ENCODE peak calls at places on chromosomes 16 and 17, in nine cellular contexts. One of them, this sample, is unnamed.
A peak's percentile ranks its signal among the peaks of the same experiment; 100 is the strongest.

GRCh38 chr17:79073706-79074088 is 927 bp upstream of the ENGASE start:
- DNase-seq in AG10803: no peak
- DNase-seq in effector memory CD4-positive, alpha-beta T cell: no peak
- DNase-seq in neuronal stem cell: no peak
- DNase-seq in cardiac fibroblast: no peak
- DNase-seq in ovary: peak; percentile 28
- DNase-seq in Caco-2: peak; percentile 72
- DNase-seq in body of pancreas: no peak
- DNase-seq in SJSA1: no peak
- DNase-seq in this sample: no peak

GRCh38 chr17:83106036-83106577 is 26.7 kb downstream of the METRNL start:
- DNase-seq in AG10803: peak; percentile 66
- DNase-seq in effector memory CD4-positive, alpha-beta T cell: no peak
- DNase-seq in neuronal stem cell: no peak
- DNase-seq in cardiac fibroblast: no peak
- DNase-seq in ovary: no peak
- DNase-seq in Caco-2: no peak
- DNase-seq in body of pancreas: no peak
- DNase-seq in SJSA1: no peak
- DNase-seq in this sample: no peak

GRCh38 chr16:46908540-46909372 is 24.6 kb downstream of the GPT2 start:
- DNase-seq in AG10803: peak; percentile 54
- DNase-seq in effector memory CD4-positive, alpha-beta T cell: peak; percentile 22
- DNase-seq in neuronal stem cell: peak; percentile 80
- DNase-seq in cardiac fibroblast: peak; percentile 73
- DNase-seq in ovary: peak; percentile 56
- DNase-seq in Caco-2: peak; percentile 68
- DNase-seq in body of pancreas: peak; percentile 58
- DNase-seq in SJSA1: peak; percentile 53
- DNase-seq in this sample: no peak

GRCh38 chr17:66812571-66812970 is 22.3 kb upstream of the CACNG5 start:
- DNase-seq in AG10803: no peak
- DNase-seq in effector memory CD4-positive, alpha-beta T cell: no peak
- DNase-seq in neuronal stem cell: no peak
- DNase-seq in cardiac fibroblast: no peak
- DNase-seq in ovary: no peak
- DNase-seq in Caco-2: no peak
- DNase-seq in body of pancreas: no peak
- DNase-seq in SJSA1: no peak
- DNase-seq in this sample: no peak

GRCh38 chr16:7526736-7527135 is 194.1 kb downstream of the RBFOX1 start:
- DNase-seq in AG10803: no peak
- DNase-seq in effector memory CD4-positive, alpha-beta T cell: no peak
- DNase-seq in neuronal stem cell: no peak
- DNase-seq in cardiac fibroblast: no peak
- DNase-seq in ovary: no peak
- DNase-seq in Caco-2: no peak
- DNase-seq in body of pancreas: no peak
- DNase-seq in SJSA1: no peak
- DNase-seq in this sample: no peak

GRCh38 chr17:16504974-16505373 is 13.0 kb upstream of the LRRC75A start:
- DNase-seq in AG10803: no peak
- DNase-seq in effector memory CD4-positive, alpha-beta T cell: no peak
- DNase-seq in neuronal stem cell: no peak
- DNase-seq in cardiac fibroblast: no peak
- DNase-seq in ovary: no peak
- DNase-seq in Caco-2: no peak
- DNase-seq in body of pancreas: no peak
- DNase-seq in SJSA1: no peak
- DNase-seq in this sample: no peak

GRCh38 chr16:24685539-24686432 is 43.7 kb upstream of the TNRC6A start:
- DNase-seq in AG10803: peak; percentile 83
- DNase-seq in effector memory CD4-positive, alpha-beta T cell: no peak
- DNase-seq in neuronal stem cell: peak; percentile 39
- DNase-seq in cardiac fibroblast: peak; percentile 94
- DNase-seq in ovary: peak; percentile 79
- DNase-seq in Caco-2: peak; percentile 76
- DNase-seq in body of pancreas: peak; percentile 58
- DNase-seq in SJSA1: peak; percentile 92
- DNase-seq in this sample: peak; percentile 64

GRCh38 chr17:69287168-69287567 is 39.8 kb downstream of the ABCA5 start:
- DNase-seq in AG10803: no peak
- DNase-seq in effector memory CD4-positive, alpha-beta T cell: no peak
- DNase-seq in neuronal stem cell: no peak
- DNase-seq in cardiac fibroblast: no peak
- DNase-seq in ovary: no peak
- DNase-seq in Caco-2: no peak
- DNase-seq in body of pancreas: no peak
- DNase-seq in SJSA1: no peak
- DNase-seq in this sample: no peak

GRCh38 chr17:73052923-73053322 is 39.6 kb downstream of the SLC39A11 start:
- DNase-seq in AG10803: no peak
- DNase-seq in effector memory CD4-positive, alpha-beta T cell: no peak
- DNase-seq in neuronal stem cell: no peak
- DNase-seq in cardiac fibroblast: no peak
- DNase-seq in ovary: no peak
- DNase-seq in Caco-2: no peak
- DNase-seq in body of pancreas: no peak
- DNase-seq in SJSA1: no peak
- DNase-seq in this sample: no peak

GRCh38 chr17:81870155-81870977 is 771 bp downstream of the ARHGDIA start:
- DNase-seq in AG10803: peak; percentile 45
- DNase-seq in effector memory CD4-positive, alpha-beta T cell: peak; percentile 23
- DNase-seq in neuronal stem cell: no peak
- DNase-seq in cardiac fibroblast: peak; percentile 56
- DNase-seq in ovary: peak; percentile 69
- DNase-seq in Caco-2: no peak
- DNase-seq in body of pancreas: peak; percentile 50
- DNase-seq in SJSA1: peak; percentile 76
- DNase-seq in this sample: no peak

GRCh38 chr17:9842057-9842758 is 16.5 kb downstream of the GLP2R start:
- DNase-seq in AG10803: peak; percentile 61
- DNase-seq in effector memory CD4-positive, alpha-beta T cell: no peak
- DNase-seq in neuronal stem cell: no peak
- DNase-seq in cardiac fibroblast: peak; percentile 86
- DNase-seq in ovary: peak; percentile 81
- DNase-seq in Caco-2: no peak
- DNase-seq in body of pancreas: no peak
- DNase-seq in SJSA1: peak; percentile 81
- DNase-seq in this sample: peak; percentile 65

GRCh38 chr16:87581867-87582220 is 20.5 kb upstream of the JPH3 start:
- DNase-seq in AG10803: peak; percentile 98
- DNase-seq in effector memory CD4-positive, alpha-beta T cell: no peak
- DNase-seq in neuronal stem cell: no peak
- DNase-seq in cardiac fibroblast: peak; percentile 98
- DNase-seq in ovary: peak; percentile 88
- DNase-seq in Caco-2: peak; percentile 72
- DNase-seq in body of pancreas: peak; percentile 49
- DNase-seq in SJSA1: peak; percentile 98
- DNase-seq in this sample: peak; percentile 80

GRCh38 chr17:78442648-78443128 is 64.2 kb downstream of the PGS1 start:
- DNase-seq in AG10803: peak; percentile 54
- DNase-seq in effector memory CD4-positive, alpha-beta T cell: no peak
- DNase-seq in neuronal stem cell: no peak
- DNase-seq in cardiac fibroblast: peak; percentile 93
- DNase-seq in ovary: no peak
- DNase-seq in Caco-2: no peak
- DNase-seq in body of pancreas: no peak
- DNase-seq in SJSA1: no peak
- DNase-seq in this sample: peak; percentile 82

GRCh38 chr16:84941916-84942315 is 69.4 kb downstream of the ZDHHC7 start:
- DNase-seq in AG10803: peak; percentile 84
- DNase-seq in effector memory CD4-positive, alpha-beta T cell: no peak
- DNase-seq in neuronal stem cell: no peak
- DNase-seq in cardiac fibroblast: peak; percentile 21
- DNase-seq in ovary: no peak
- DNase-seq in Caco-2: no peak
- DNase-seq in body of pancreas: no peak
- DNase-seq in SJSA1: peak; percentile 50
- DNase-seq in this sample: no peak

GRCh38 chr17:31582151-31582907 is 190.9 kb downstream of the RAB11FIP4 start:
- DNase-seq in AG10803: peak; percentile 64
- DNase-seq in effector memory CD4-positive, alpha-beta T cell: no peak
- DNase-seq in neuronal stem cell: no peak
- DNase-seq in cardiac fibroblast: peak; percentile 83
- DNase-seq in ovary: no peak
- DNase-seq in Caco-2: no peak
- DNase-seq in body of pancreas: no peak
- DNase-seq in SJSA1: no peak
- DNase-seq in this sample: peak; percentile 50

GRCh38 chr16:72722552-72722951 is 325.4 kb downstream of the ZFHX3 start:
- DNase-seq in AG10803: no peak
- DNase-seq in effector memory CD4-positive, alpha-beta T cell: no peak
- DNase-seq in neuronal stem cell: peak; percentile 17
- DNase-seq in cardiac fibroblast: no peak
- DNase-seq in ovary: no peak
- DNase-seq in Caco-2: no peak
- DNase-seq in body of pancreas: no peak
- DNase-seq in SJSA1: no peak
- DNase-seq in this sample: no peak

GRCh38 chr16:55030944-55031343 is 100.3 kb downstream of the IRX5 start:
- DNase-seq in AG10803: no peak
- DNase-seq in effector memory CD4-positive, alpha-beta T cell: no peak
- DNase-seq in neuronal stem cell: no peak
- DNase-seq in cardiac fibroblast: no peak
- DNase-seq in ovary: no peak
- DNase-seq in Caco-2: no peak
- DNase-seq in body of pancreas: no peak
- DNase-seq in SJSA1: no peak
- DNase-seq in this sample: no peak

GRCh38 chr16:13036600-13036999 is 135.2 kb downstream of the SHISA9 start:
- DNase-seq in AG10803: peak; percentile 13
- DNase-seq in effector memory CD4-positive, alpha-beta T cell: no peak
- DNase-seq in neuronal stem cell: peak; percentile 65
- DNase-seq in cardiac fibroblast: peak; percentile 22
- DNase-seq in ovary: no peak
- DNase-seq in Caco-2: peak; percentile 47
- DNase-seq in body of pancreas: peak; percentile 55
- DNase-seq in SJSA1: peak; percentile 10
- DNase-seq in this sample: no peak

GRCh38 chr16:85253127-85253941 is 141.1 kb upstream of the CIBAR2 start:
- DNase-seq in AG10803: peak; percentile 37
- DNase-seq in effector memory CD4-positive, alpha-beta T cell: peak; percentile 16
- DNase-seq in neuronal stem cell: peak; percentile 63
- DNase-seq in cardiac fibroblast: peak; percentile 42
- DNase-seq in ovary: peak; percentile 71
- DNase-seq in Caco-2: no peak
- DNase-seq in body of pancreas: peak; percentile 70
- DNase-seq in SJSA1: peak; percentile 41
- DNase-seq in this sample: peak; percentile 61

GRCh38 chr17:55394357-55395021 is 27.1 kb downstream of the MMD start:
- DNase-seq in AG10803: no peak
- DNase-seq in effector memory CD4-positive, alpha-beta T cell: no peak
- DNase-seq in neuronal stem cell: no peak
- DNase-seq in cardiac fibroblast: no peak
- DNase-seq in ovary: no peak
- DNase-seq in Caco-2: no peak
- DNase-seq in body of pancreas: no peak
- DNase-seq in SJSA1: no peak
- DNase-seq in this sample: no peak

GRCh38 chr17:3678095-3678820 is 9.6 kb downstream of the EMC6 start:
- DNase-seq in AG10803: no peak
- DNase-seq in effector memory CD4-positive, alpha-beta T cell: no peak
- DNase-seq in neuronal stem cell: no peak
- DNase-seq in cardiac fibroblast: no peak
- DNase-seq in ovary: no peak
- DNase-seq in Caco-2: no peak
- DNase-seq in body of pancreas: no peak
- DNase-seq in SJSA1: no peak
- DNase-seq in this sample: peak; percentile 28

GRCh38 chr16:9061358-9061813 is 30.1 kb upstream of the HAPSTR1 start:
- DNase-seq in AG10803: no peak
- DNase-seq in effector memory CD4-positive, alpha-beta T cell: no peak
- DNase-seq in neuronal stem cell: no peak
- DNase-seq in cardiac fibroblast: no peak
- DNase-seq in ovary: no peak
- DNase-seq in Caco-2: no peak
- DNase-seq in body of pancreas: no peak
- DNase-seq in SJSA1: no peak
- DNase-seq in this sample: peak; percentile 62

DNA sequence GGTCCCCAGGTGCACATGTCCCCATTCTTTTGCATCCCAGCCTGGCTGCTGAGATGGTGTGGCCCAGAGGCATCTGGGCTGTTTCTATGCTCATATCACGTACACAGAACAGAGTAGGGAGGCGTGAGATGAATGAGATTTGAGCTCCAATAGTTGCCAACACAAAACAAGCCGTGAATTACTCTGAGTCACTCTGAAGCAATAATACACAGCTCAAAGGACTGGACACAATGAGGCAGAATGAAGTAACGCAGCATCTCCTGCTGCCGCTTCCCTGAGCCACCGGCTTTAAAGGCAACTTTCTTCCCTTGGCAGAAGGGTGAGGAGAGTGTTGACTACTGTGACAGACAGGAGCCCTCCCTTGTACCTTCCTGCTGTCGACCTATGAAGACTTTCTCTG is 33.9 kb upstream of the CLEC18B start:
- DNase-seq in AG10803: peak; percentile 28
- DNase-seq in effector memory CD4-positive, alpha-beta T cell: no peak
- DNase-seq in neuronal stem cell: no peak
- DNase-seq in cardiac fibroblast: peak; percentile 85
- DNase-seq in ovary: no peak
- DNase-seq in Caco-2: no peak
- DNase-seq in body of pancreas: no peak
- DNase-seq in SJSA1: peak; percentile 24
- DNase-seq in this sample: no peak
- H3K4me3 ChIP-seq in AG10803: no peak overlapping the region
- H3K4me3 ChIP-seq in effector memory CD4-positive, alpha-beta T cell: no peak overlapping the region
- H3K4me3 ChIP-seq in neuronal stem cell: no peak overlapping the region
- H3K4me3 ChIP-seq in cardiac fibroblast: no peak overlapping the region
- H3K4me3 ChIP-seq in ovary: no peak overlapping the region
- H3K4me3 ChIP-seq in Caco-2: no peak overlapping the region
- H3K4me3 ChIP-seq in body of pancreas: no peak overlapping the region
- H3K4me3 ChIP-seq in SJSA1: no peak overlapping the region
- H3K4me3 ChIP-seq in this sample: no peak overlapping the region

GRCh38 chr16:69186642-69187386 is at the start of gene SNTB2:
- DNase-seq in AG10803: peak; percentile 82
- DNase-seq in effector memory CD4-positive, alpha-beta T cell: peak; percentile 75
- DNase-seq in neuronal stem cell: peak; percentile 90
- DNase-seq in cardiac fibroblast: peak; percentile 89
- DNase-seq in ovary: peak; percentile 94
- DNase-seq in Caco-2: peak; percentile 95
- DNase-seq in body of pancreas: peak; percentile 93
- DNase-seq in SJSA1: peak; percentile 96
- DNase-seq in this sample: peak; percentile 93
- H3K4me3 ChIP-seq in AG10803: peak within 1 kb of the TSS; percentile 87
- H3K4me3 ChIP-seq in effector memory CD4-positive, alpha-beta T cell: peak within 1 kb of the TSS; percentile 80
- H3K4me3 ChIP-seq in neuronal stem cell: peak within 1 kb of the TSS; percentile 91
- H3K4me3 ChIP-seq in cardiac fibroblast: peak within 1 kb of the TSS; percentile 82
- H3K4me3 ChIP-seq in ovary: peak within 1 kb of the TSS; percentile 93
- H3K4me3 ChIP-seq in Caco-2: peak within 1 kb of the TSS; percentile 95
- H3K4me3 ChIP-seq in body of pancreas: peak within 1 kb of the TSS; percentile 51
- H3K4me3 ChIP-seq in SJSA1: peak within 1 kb of the TSS; percentile 96
- H3K4me3 ChIP-seq in this sample: peak within 1 kb of the TSS; percentile 82

GRCh38 chr17:40123811-40124114 is 2.0 kb downstream of the MSL1 start:
- DNase-seq in AG10803: no peak
- DNase-seq in effector memory CD4-positive, alpha-beta T cell: no peak
- DNase-seq in neuronal stem cell: no peak
- DNase-seq in cardiac fibroblast: no peak
- DNase-seq in ovary: no peak
- DNase-seq in Caco-2: no peak
- DNase-seq in body of pancreas: no peak
- DNase-seq in SJSA1: no peak
- DNase-seq in this sample: no peak
- H3K4me3 ChIP-seq in AG10803: peak overlapping the region; percentile 97
- H3K4me3 ChIP-seq in effector memory CD4-positive, alpha-beta T cell: peak overlapping the region; percentile 88
- H3K4me3 ChIP-seq in neuronal stem cell: peak overlapping the region; percentile 78
- H3K4me3 ChIP-seq in cardiac fibroblast: peak overlapping the region; percentile 97
- H3K4me3 ChIP-seq in ovary: peak overlapping the region; percentile 100
- H3K4me3 ChIP-seq in Caco-2: peak overlapping the region; percentile 78
- H3K4me3 ChIP-seq in body of pancreas: peak overlapping the region; percentile 98
- H3K4me3 ChIP-seq in SJSA1: peak overlapping the region; percentile 97
- H3K4me3 ChIP-seq in this sample: peak overlapping the region; percentile 100

GRCh38 chr16:86508947-86509758 is 1.2 kb upstream of the FOXF1 start:
- DNase-seq in AG10803: peak; percentile 81
- DNase-seq in effector memory CD4-positive, alpha-beta T cell: no peak
- DNase-seq in neuronal stem cell: peak; percentile 48
- DNase-seq in cardiac fibroblast: peak; percentile 73
- DNase-seq in ovary: peak; percentile 57
- DNase-seq in Caco-2: no peak
- DNase-seq in body of pancreas: no peak
- DNase-seq in SJSA1: peak; percentile 92
- DNase-seq in this sample: peak; percentile 57
- H3K4me3 ChIP-seq in AG10803: peak overlapping the region; percentile 64
- H3K4me3 ChIP-seq in effector memory CD4-positive, alpha-beta T cell: peak overlapping the region; percentile 46
- H3K4me3 ChIP-seq in neuronal stem cell: peak overlapping the region; percentile 17
- H3K4me3 ChIP-seq in cardiac fibroblast: peak overlapping the region; percentile 49
- H3K4me3 ChIP-seq in ovary: peak overlapping the region; percentile 59
- H3K4me3 ChIP-seq in Caco-2: peak overlapping the region; percentile 50
- H3K4me3 ChIP-seq in body of pancreas: peak overlapping the region; percentile 32
- H3K4me3 ChIP-seq in SJSA1: peak overlapping the region; percentile 68
- H3K4me3 ChIP-seq in this sample: peak overlapping the region; percentile 66